ENCODE peak calls at places on chromosome 3, in eight cellular contexts. N is hepatocyte, W is cardiac fibroblast, C is right lobe of liver, G is pancreas, L is left ventricle myocardium inferior, D is H7, Y is lung. I is an unnamed sample.

GRCh38 chr3:192772495-192772894 is 45.2 kb upstream of the FGF12 start:
- DNase-seq in N (peak; percentile 61), G (no peak), W (peak; percentile 50), D (peak; percentile 61), C (peak; percentile 69), L (peak; percentile 48), Y (no peak), I (no peak)

GRCh38 chr3:45664558-45664957 is 24.6 kb upstream of the SACM1L start:
- DNase-seq in L (no peak), G (no peak), D (no peak), Y (no peak), C (no peak), N (no peak), W (no peak), I (no peak)

GRCh38 chr3:99500485-99500884 is 137.9 kb upstream of the COL8A1 start:
- DNase-seq in Y (no peak), G (no peak), L (no peak), C (no peak), W (peak; percentile 39), D (no peak), N (no peak), I (no peak)

GRCh38 chr3:155420869-155421486 is 127.5 kb upstream of the STRIT1 start:
- DNase-seq in D (peak; percentile 7), Y (no peak), N (no peak), C (no peak), W (no peak), G (no peak), L (no peak), I (no peak)

GRCh38 chr3:196772897-196773296 is 33.2 kb downstream of the PAK2 start:
- DNase-seq in L (no peak), C (no peak), G (no peak), Y (no peak), W (no peak), D (no peak), N (no peak), I (no peak)

GRCh38 chr3:16369885-16370284 is 104.9 kb downstream of the OXNAD1 start:
- DNase-seq in L (no peak), C (no peak), Y (no peak), W (no peak), D (peak; percentile 46), G (no peak), N (no peak), I (no peak)

GRCh38 chr3:157130138-157130880 is 29.6 kb downstream of the CCNL1 start:
- DNase-seq in G (no peak), C (no peak), Y (peak; percentile 51), L (peak; percentile 45), W (peak; percentile 70), N (peak; percentile 89), D (peak; percentile 86), I (no peak)

GRCh38 chr3:127668906-127669305 is 3.8 kb upstream of the ABTB1 start:
- DNase-seq in Y (no peak), W (no peak), N (no peak), D (no peak), C (peak; percentile 36), G (no peak), L (no peak), I (no peak)

GRCh38 chr3:189824629-189825312 is 193.6 kb downstream of the TP63 start:
- DNase-seq in W (peak; percentile 95), D (no peak), C (no peak), G (no peak), L (no peak), N (peak; percentile 32), Y (no peak), I (no peak)

GRCh38 chr3:94615275-94616065 is 552.6 kb downstream of the NSUN3 start:
- DNase-seq in G (no peak), N (no peak), L (no peak), W (peak; percentile 18), C (no peak), D (no peak), Y (no peak), I (no peak)

GRCh38 chr3:71478568-71478967 is 105.0 kb downstream of the FOXP1 start:
- DNase-seq in D (no peak), W (peak; percentile 29), L (no peak), C (no peak), Y (no peak), G (no peak), N (no peak), I (no peak)

GRCh38 chr3:64440498-64440897 is 215.2 kb upstream of the PRICKLE2 start:
- DNase-seq in W (peak; percentile 91), G (no peak), Y (peak; percentile 84), D (no peak), C (no peak), L (no peak), N (peak; percentile 34), I (no peak)

GRCh38 chr3:172228041-172228440 is 188.7 kb downstream of the FNDC3B start:
- DNase-seq in C (no peak), N (no peak), G (no peak), Y (no peak), W (no peak), L (no peak), D (no peak), I (no peak)

GRCh38 chr3:133464573-133464972 is 64.7 kb downstream of the BFSP2 start:
- DNase-seq in D (no peak), L (no peak), W (peak; percentile 63), G (no peak), C (no peak), N (no peak), Y (no peak), I (no peak)

GRCh38 chr3:14289590-14290453 is 111.2 kb downstream of the LSM3 start:
- DNase-seq in W (peak; percentile 89), Y (no peak), G (no peak), N (peak; percentile 82), D (no peak), L (no peak), C (no peak), I (no peak)

DNA sequence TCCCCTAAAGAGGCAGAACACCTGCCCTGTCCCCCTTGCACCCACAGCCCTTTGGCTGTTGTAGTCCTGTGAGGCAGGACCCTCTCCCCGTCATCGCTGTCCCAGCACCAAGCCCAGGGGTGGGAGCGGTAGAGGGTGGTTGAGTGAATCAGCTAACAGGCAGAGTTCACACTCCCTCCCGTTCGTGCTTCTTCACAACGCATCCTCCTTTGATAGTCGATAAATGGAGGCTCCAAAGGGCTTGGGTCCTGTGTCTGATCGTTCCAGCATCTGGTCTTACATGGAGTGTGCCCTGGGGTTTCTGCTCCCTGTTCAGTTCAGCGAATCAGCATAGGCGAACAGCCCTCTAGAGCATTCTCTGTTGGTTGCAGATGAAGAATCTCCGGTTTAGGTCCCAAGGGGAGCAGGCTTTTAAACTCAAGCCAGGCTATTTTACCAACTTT is 820 bp upstream of the HMCES start:
- DNase-seq in W (peak; percentile 67), C (no peak), N (peak; percentile 21), D (peak; percentile 57), Y (no peak), G (no peak), L (no peak), I (no peak)
- H3K4me3 ChIP-seq in W (no peak overlapping the region), C (no peak overlapping the region), N (peak overlapping the region; percentile 87), D (peak overlapping the region; percentile 85), Y (no peak overlapping the region), G (no peak overlapping the region), L (peak overlapping the region; percentile 97), I (peak overlapping the region; percentile 67)

GRCh38 chr3:39147711-39148115 is 5.7 kb downstream of the CSRNP1 start:
- DNase-seq in W (peak; percentile 72), D (peak; percentile 53), Y (no peak), G (peak; percentile 58), N (peak; percentile 63), C (peak; percentile 62), L (no peak), I (no peak)
- H3K4me3 ChIP-seq in W (peak overlapping the region; percentile 18), D (no peak overlapping the region), Y (no peak overlapping the region), G (no peak overlapping the region), N (no peak overlapping the region), C (no peak overlapping the region), L (peak overlapping the region; percentile 96), I (peak overlapping the region; percentile 55)

DNA sequence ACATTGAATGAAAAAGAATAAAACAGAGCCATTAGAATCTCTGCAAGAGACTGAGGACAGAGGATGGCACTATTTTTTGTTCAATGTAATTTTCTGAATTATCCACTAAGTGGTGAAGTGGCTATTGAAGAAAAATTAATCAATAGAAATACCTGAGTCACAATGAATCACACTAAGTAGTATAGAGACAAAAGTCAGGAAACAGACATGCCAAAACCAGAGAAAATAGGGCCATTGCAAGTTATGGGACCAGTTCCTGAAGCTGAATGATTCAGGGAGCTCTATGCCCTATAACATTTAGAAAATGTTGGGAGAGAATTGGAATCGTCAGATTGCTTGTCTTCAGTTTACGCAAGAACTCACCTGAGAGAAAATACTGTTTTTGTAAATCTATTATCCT is 1103.2 kb upstream of the ALCAM start:
- DNase-seq in L (no peak), W (no peak), C (no peak), D (no peak), Y (no peak), N (no peak), G (no peak), I (no peak)
- H3K4me3 ChIP-seq in L (no peak overlapping the region), W (no peak overlapping the region), C (no peak overlapping the region), D (no peak overlapping the region), Y (no peak overlapping the region), N (no peak overlapping the region), G (no peak overlapping the region), I (no peak overlapping the region)

GRCh38 chr3:114745322-114746240 is 401.5 kb downstream of the ZBTB20 start:
- DNase-seq in G (no peak), C (peak; percentile 55), Y (no peak), L (no peak), D (no peak), N (peak; percentile 54), W (peak; percentile 78), I (no peak)
- H3K4me3 ChIP-seq in G (no peak overlapping the region), C (peak overlapping the region; percentile 19), Y (no peak overlapping the region), L (peak overlapping the region; percentile 40), D (no peak overlapping the region), N (peak overlapping the region; percentile 2), W (no peak overlapping the region), I (peak overlapping the region; percentile 26)

GRCh38 chr3:183114779-183115178 is 15.5 kb upstream of the MCCC1 start:
- DNase-seq in Y (no peak), G (no peak), N (no peak), W (no peak), L (no peak), D (peak; percentile 71), C (no peak), I (no peak)

GRCh38 chr3:183117046-183117445 is 17.8 kb upstream of the MCCC1 start:
- DNase-seq in Y (no peak), D (no peak), L (no peak), C (no peak), W (no peak), N (no peak), G (no peak), I (no peak)

GRCh38 chr3:183114374-183114773 is 15.1 kb upstream of the MCCC1 start:
- DNase-seq in D (no peak), N (no peak), Y (no peak), L (no peak), G (no peak), W (no peak), C (no peak), I (no peak)

GRCh38 chr3:183120538-183121215 is 21.4 kb upstream of the MCCC1 start:
- DNase-seq in N (no peak), L (no peak), G (no peak), C (no peak), D (no peak), W (no peak), Y (no peak), I (no peak)

DNA sequence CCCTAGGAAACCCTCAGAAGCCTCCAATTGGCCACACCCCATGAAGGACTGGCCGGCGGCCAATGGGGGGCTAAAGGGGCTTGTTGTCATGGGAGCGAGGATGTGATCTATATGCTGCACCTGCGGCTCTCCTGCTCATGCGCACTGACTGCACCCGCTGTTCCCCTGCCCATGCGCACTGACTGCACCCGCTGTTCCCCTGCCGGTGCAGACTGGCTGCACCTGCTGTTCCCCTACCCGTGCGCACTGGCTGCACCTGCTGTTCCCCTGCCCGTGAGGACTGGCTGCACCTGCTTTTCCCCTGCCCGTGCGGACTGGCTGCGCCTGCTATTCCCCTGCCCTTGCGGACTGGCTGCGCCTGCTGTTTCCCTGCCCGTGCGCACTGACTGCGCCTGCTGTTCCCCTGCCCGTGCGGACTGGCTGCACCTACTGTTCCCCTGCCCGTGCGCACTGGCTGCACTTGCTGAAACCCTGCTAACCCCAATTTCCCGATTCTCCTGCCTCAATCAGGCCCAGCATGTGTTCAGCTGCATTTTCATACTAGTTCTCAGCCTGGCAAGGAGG is 16.8 kb upstream of the MCCC1 start:
- DNase-seq in Y (peak; percentile 42), D (peak; percentile 92), N (peak; percentile 79), W (no peak), C (peak; percentile 50), G (peak; percentile 76), L (no peak), I (no peak)
- H3K4me3 ChIP-seq in Y (no peak overlapping the region), D (peak overlapping the region; percentile 50), N (no peak overlapping the region), W (no peak overlapping the region), C (no peak overlapping the region), G (no peak overlapping the region), L (peak overlapping the region; percentile 50), I (peak overlapping the region; percentile 37)

I was measured in esophagus squamous epithelium.